ENCODE peak calls at places on chromosomes 13 and 19, in five cellular contexts. S is BE2C, T is Calu3, K is HFFc6, P is H9. I is an unnamed sample.

GRCh38 chr13:84528408-84529055 is 646.3 kb upstream of the SLITRK1 start:
- DNase-seq in S (no peak), T (no peak), K (no peak), P (no peak), I (no peak)

GRCh38 chr19:48933382-48933932 is at the start of gene DHDH:
- DNase-seq in S (peak), T (peak), K (peak), P (peak), I (peak)

GRCh38 chr13:34430294-34430693 is 511.8 kb upstream of the NBEA start:
- DNase-seq in S (no peak), T (no peak), K (no peak), P (no peak), I (no peak)

GRCh38 chr19:29781582-29782580 is 29.9 kb upstream of the CCNE1 start:
- DNase-seq in S (no peak), T (no peak), K (no peak), P (no peak), I (no peak)

GRCh38 chr19:2255982-2256685 is at the start of gene JSRP1:
- DNase-seq in S (peak), T (no peak), K (no peak), P (no peak), I (no peak)

GRCh38 chr19:2315818-2316353 is 7.9 kb upstream of the LINGO3 start:
- DNase-seq in S (peak), T (peak), K (peak), P (peak), I (no peak)

GRCh38 chr19:36196249-36196648 is 18.2 kb downstream of the ZNF565 start:
- DNase-seq in S (no peak), T (no peak), K (no peak), P (no peak), I (no peak)

GRCh38 chr13:68439821-68440220 is 1209.7 kb upstream of the PCDH9 start:
- DNase-seq in S (no peak), T (no peak), K (no peak), P (no peak), I (peak)

GRCh38 chr13:26914624-26915023 is 154.0 kb upstream of the GPR12 start:
- DNase-seq in S (no peak), T (no peak), K (no peak), P (no peak), I (peak)

GRCh38 chr13:26660185-26660584 is 100.4 kb downstream of the GPR12 start:
- DNase-seq in S (no peak), T (no peak), K (no peak), P (no peak), I (no peak)

GRCh38 chr13:101397742-101398141 is 18.6 kb downstream of the NALCN start:
- DNase-seq in S (no peak), T (no peak), K (peak), P (no peak), I (peak)

GRCh38 chr19:38191747-38192146 is 32.3 kb downstream of the DPF1 start:
- DNase-seq in S (no peak), T (no peak), K (no peak), P (no peak), I (no peak)

GRCh38 chr13:95455782-95456181 is 96.7 kb upstream of the CLDN10 start:
- DNase-seq in S (no peak), T (no peak), K (no peak), P (no peak), I (no peak)

GRCh38 chr19:6740589-6741348 is 1.3 kb downstream of the TRIP10 start:
- DNase-seq in S (no peak), T (peak), K (no peak), P (peak), I (peak)

GRCh38 chr13:71290963-71291937 is 575.8 kb downstream of the DACH1 start:
- DNase-seq in S (no peak), T (peak), K (no peak), P (no peak), I (peak)

GRCh38 chr13:80296638-80297037 is 44.3 kb downstream of the SPRY2 start:
- DNase-seq in S (no peak), T (no peak), K (no peak), P (peak), I (no peak)

GRCh38 chr19:17121736-17122293 is 46.2 kb downstream of the MYO9B start:
- DNase-seq in S (no peak), T (no peak), K (no peak), P (no peak), I (no peak)

GRCh38 chr19:6963937-6964336 is 57.3 kb downstream of the MBD3L2B start:
- DNase-seq in S (peak), T (no peak), K (no peak), P (no peak), I (peak)

GRCh38 chr19:58551577-58552471 is 3.1 kb downstream of the CHMP2A start:
- DNase-seq in S (no peak), T (no peak), K (no peak), P (peak), I (no peak)

GRCh38 chr19:44745386-44745831 is 3.1 kb upstream of the BCL3 start:
- DNase-seq in S (peak), T (peak), K (peak), P (peak), I (peak)

GRCh38 chr19:14536926-14537692 is 7.7 kb downstream of the TECR start:
- DNase-seq in S (peak), T (peak), K (no peak), P (peak), I (peak)

GRCh38 chr19:13461536-13461935 is 44.7 kb downstream of the CACNA1A start:
- DNase-seq in S (no peak), T (no peak), K (no peak), P (no peak), I (no peak)

GRCh38 chr19:38265213-38265861 is 964 bp downstream of the SPINT2 start:
- DNase-seq in S (no peak), T (peak), K (no peak), P (no peak), I (peak)

GRCh38 chr13:43153436-43154082 is 130.2 kb downstream of the DNAJC15 start:
- DNase-seq in S (no peak), T (peak), K (peak), P (no peak), I (peak)

GRCh38 chr19:10431254-10431942 is 11.1 kb downstream of the PDE4A start:
- DNase-seq in S (no peak), T (no peak), K (no peak), P (no peak), I (no peak)

GRCh38 chr19:57308514-57308913 is 11.8 kb upstream of the ZNF543 start:
- DNase-seq in S (no peak), T (no peak), K (no peak), P (no peak), I (no peak)

GRCh38 chr13:33743438-33744368 is 74.2 kb upstream of the RFC3 start:
- DNase-seq in S (no peak), T (no peak), K (no peak), P (no peak), I (no peak)

GRCh38 chr19:52296400-52296772 is 583 bp upstream of the ZNF480 start:
- DNase-seq in S (no peak), T (no peak), K (no peak), P (no peak), I (no peak)

GRCh38 chr13:97113231-97114001 is 108.7 kb upstream of the MBNL2 start:
- DNase-seq in S (no peak), T (no peak), K (no peak), P (no peak), I (no peak)
- TF ChIP-seq CTCF in S (no peak), T (no peak), K (no peak), P (no peak), I (no peak)

GRCh38 chr19:8491574-8491973 is 10.9 kb downstream of the PRAM1 start:
- DNase-seq in S (no peak), T (no peak), K (no peak), P (peak), I (no peak)
- TF ChIP-seq CTCF in S (peak), T (no peak), K (peak), P (peak), I (no peak)

DNA sequence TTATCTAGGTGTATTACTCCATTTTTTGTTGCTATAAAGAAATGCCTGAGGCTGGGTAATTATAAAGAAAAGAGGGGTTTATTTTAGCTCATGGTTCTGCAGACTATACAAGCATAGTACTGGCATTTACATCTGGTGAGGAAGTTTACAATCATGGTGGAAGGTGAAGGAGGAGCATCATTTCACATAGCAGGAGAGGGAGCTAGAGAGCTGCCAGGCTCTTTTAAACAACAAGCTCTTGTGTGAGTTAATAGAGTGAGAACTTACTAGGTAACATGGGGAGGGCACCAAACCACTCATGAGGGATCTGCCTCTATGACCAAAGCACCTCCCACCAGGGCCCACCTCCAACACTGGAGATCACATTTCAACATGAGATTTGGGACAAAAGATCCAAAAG is 221.7 kb upstream of the GPC6 start:
- DNase-seq in S (peak), T (no peak), K (no peak), P (peak), I (peak)
- TF ChIP-seq CTCF in S (peak), T (no peak), K (peak), P (peak), I (no peak)

DNA sequence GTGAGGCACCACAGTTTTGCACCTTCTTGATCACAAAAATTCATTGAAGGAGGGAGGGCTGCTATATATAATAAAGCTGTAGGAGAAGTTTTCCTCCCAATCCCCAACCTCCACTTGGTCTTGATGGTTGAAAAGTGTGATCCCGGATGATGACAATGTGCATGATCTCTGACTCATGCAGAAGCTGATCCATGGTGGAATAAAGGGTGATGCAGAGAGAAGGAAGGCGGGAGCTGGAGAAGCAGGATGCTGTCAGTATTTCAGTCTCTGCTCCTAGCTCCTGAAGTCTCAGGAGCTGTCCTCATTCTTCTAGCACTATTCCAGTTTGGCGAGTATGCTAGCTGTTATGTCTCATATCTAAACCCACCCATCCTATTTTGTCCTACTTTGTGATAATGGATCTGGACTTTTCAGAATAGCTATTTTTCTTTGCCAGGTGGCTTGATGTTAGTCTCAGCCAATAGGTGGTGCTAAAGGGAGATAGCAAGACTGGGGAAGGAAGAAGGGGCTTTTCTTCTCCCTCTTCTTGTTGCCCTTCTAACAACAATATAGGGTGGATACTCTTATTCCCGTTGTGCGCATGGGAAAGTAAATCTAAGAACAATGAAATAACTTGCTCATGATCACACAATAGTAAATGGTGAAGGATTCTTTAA is 65.6 kb upstream of the HTR2A start:
- DNase-seq in S (no peak), T (no peak), K (peak), P (no peak), I (peak)
- TF ChIP-seq CTCF in S (peak), T (peak), K (peak), P (peak), I (peak)

DNA sequence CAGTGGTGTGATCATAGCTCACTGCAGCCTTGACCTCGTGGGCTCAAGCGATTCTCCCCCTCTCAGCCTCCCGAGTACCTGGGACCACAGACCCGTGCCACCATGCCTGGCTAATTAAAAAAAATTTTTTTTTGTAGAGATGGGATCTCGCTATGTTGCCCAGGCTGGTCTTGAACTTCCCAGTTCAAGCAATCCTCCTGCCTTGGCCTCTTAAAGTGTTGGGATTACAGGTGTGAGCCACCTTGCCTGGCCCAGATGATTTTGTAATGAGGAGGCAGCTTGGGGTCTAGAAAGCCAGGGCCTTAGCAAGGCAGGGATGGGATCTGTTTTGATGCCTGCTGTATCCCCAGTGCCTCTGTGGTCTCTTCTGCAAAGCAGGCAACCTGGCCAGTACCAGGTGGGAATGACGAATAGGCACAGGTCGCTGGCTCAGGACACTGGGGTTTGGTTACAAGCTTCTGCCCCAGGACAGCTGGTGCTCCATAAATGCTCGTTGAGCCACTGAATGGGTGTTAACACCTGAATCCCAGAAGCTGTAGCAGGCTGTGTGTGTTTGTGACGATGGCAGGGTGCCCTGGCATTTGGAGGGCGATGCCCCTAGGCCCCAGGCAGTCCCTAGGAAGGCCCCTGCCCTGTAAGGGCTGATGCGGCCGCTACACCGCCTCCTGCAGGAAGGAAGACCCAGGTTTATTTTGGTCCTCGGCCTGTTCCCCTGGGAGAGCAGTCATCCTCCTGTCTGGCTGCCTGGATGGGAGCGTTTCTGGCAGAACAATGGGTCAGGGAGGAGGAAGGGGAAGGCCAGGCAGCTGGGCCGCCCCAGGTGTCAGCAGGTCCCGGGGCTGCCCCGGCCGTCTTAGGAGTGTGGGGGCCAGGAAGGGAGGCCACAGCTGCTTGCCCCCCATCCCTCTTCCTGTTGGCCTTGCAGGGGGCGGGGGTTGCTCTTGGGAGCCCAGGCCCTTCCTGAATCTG is 8.6 kb downstream of the TNFAIP8L1 start:
- DNase-seq in S (peak), T (no peak), K (no peak), P (peak), I (no peak)
- TF ChIP-seq CTCF in S (peak), T (no peak), K (peak), P (peak), I (no peak)

I was measured in MCF 10A.